ENCODE peak calls at places on chromosomes 1 and 21, in seven cellular contexts. K is CD4-positive, alpha-beta T cell; Z is psoas muscle; I is GM10248; W is endodermal cell; V is HuH-7.5; E is activated CD8-positive, alpha-beta memory T cell treated with anti-CD3 and anti-CD28 coated beads for 1 hour. H is an unnamed sample.

GRCh38 chr1:68442822-68443556 is 6.8 kb downstream of the RPE65 start:
- DNase-seq in I (peak; percentile 34), E (no peak), V (no peak), W (peak; percentile 76), Z (no peak), K (no peak), H (no peak)

GRCh38 chr1:203039609-203040517 is 13.6 kb downstream of the PPFIA4 start:
- DNase-seq in I (no peak), V (no peak), Z (no peak), W (peak; percentile 94), K (no peak), E (no peak), H (no peak)

GRCh38 chr1:222081859-222082258 is 340.0 kb upstream of the DUSP10 start:
- DNase-seq in K (no peak), E (no peak), Z (no peak), V (no peak), W (no peak), I (no peak), H (no peak)

GRCh38 chr1:204313675-204314074 is 46.1 kb downstream of the PLEKHA6 start:
- DNase-seq in I (no peak), V (no peak), K (no peak), E (no peak), W (no peak), Z (no peak), H (no peak)

GRCh38 chr21:45615145-45615711 is 28.3 kb upstream of the PCBP3 start:
- DNase-seq in W (peak; percentile 35), I (peak; percentile 55), E (peak; percentile 74), K (peak; percentile 77), V (no peak), Z (no peak), H (peak; percentile 44)

GRCh38 chr1:58649555-58649954 is 50.3 kb downstream of the MYSM1 start:
- DNase-seq in W (no peak), V (no peak), I (no peak), K (peak; percentile 33), E (no peak), Z (no peak), H (no peak)

GRCh38 chr1:52234708-52235107 is 92.8 kb downstream of the ZFYVE9 start:
- DNase-seq in W (no peak), K (no peak), Z (no peak), I (no peak), E (no peak), V (no peak), H (no peak)

GRCh38 chr1:52033190-52034049 is at the start of gene KTI12:
- DNase-seq in Z (peak; percentile 94), E (peak; percentile 77), I (peak; percentile 91), K (peak; percentile 80), V (peak; percentile 70), W (peak; percentile 92), H (peak; percentile 91)

GRCh38 chr21:36297938-36298572 is 21.9 kb upstream of the MORC3 start:
- DNase-seq in K (peak; percentile 68), I (peak; percentile 84), W (no peak), Z (peak; percentile 39), E (peak; percentile 42), V (no peak), H (peak; percentile 88)

GRCh38 chr1:13517193-13517812 is 3.5 kb upstream of the LRRC38 start:
- DNase-seq in I (no peak), V (no peak), E (no peak), W (peak; percentile 90), K (no peak), Z (peak; percentile 71), H (peak; percentile 8)

GRCh38 chr1:86703696-86704455 is 500 bp upstream of the SH3GLB1 start:
- DNase-seq in V (peak; percentile 8), I (peak; percentile 15), K (no peak), E (no peak), Z (no peak), W (peak; percentile 83), H (no peak)